ENCODE peak calls at places on chromosomes 5 and 9, in seven cellular contexts. T, Q, W, L, P, V and U are unnamed samples.

GRCh38 chr9:109012009-109012875 is 1.1 kb downstream of the CTNNAL1 start:
- DNase-seq in T (peak), Q (no peak), W (peak), L (peak), P (peak), V (peak), U (peak)

GRCh38 chr5:58462623-58463230 is 2.8 kb upstream of the PLK2 start:
- DNase-seq in T (peak), Q (no peak), W (peak), L (peak), P (no peak), V (no peak), U (peak)

GRCh38 chr5:11214851-11215250 is 453.8 kb upstream of the DAP start:
- DNase-seq in T (no peak), Q (no peak), W (no peak), L (no peak), P (no peak), V (no peak), U (no peak)

GRCh38 chr5:128077526-128077925 is 6.0 kb upstream of the SLC12A2 start:
- DNase-seq in T (no peak), Q (no peak), W (no peak), L (no peak), P (no peak), V (no peak), U (no peak)

GRCh38 chr5:15321771-15322170 is 178.2 kb upstream of the FBXL7 start:
- DNase-seq in T (no peak), Q (no peak), W (no peak), L (no peak), P (no peak), V (no peak), U (no peak)

GRCh38 chr9:93301291-93301811 is 117.4 kb downstream of the WNK2 start:
- DNase-seq in T (no peak), Q (no peak), W (no peak), L (no peak), P (no peak), V (peak), U (no peak)

GRCh38 chr5:169116961-169117461 is 183.9 kb downstream of the SLIT3 start:
- DNase-seq in T (no peak), Q (no peak), W (peak), L (no peak), P (no peak), V (no peak), U (no peak)

GRCh38 chr9:129289131-129289731 is 111.2 kb upstream of the IER5L start:
- DNase-seq in T (no peak), Q (no peak), W (no peak), L (no peak), P (no peak), V (peak), U (no peak)

GRCh38 chr5:116313366-116313765 is 228.5 kb downstream of the COMMD10 start:
- DNase-seq in T (no peak), Q (no peak), W (peak), L (no peak), P (no peak), V (no peak), U (no peak)
- H3K4me3 ChIP-seq in T (no peak), Q (no peak), W (no peak), L (no peak), P (no peak), V (no peak), U (no peak)

DNA sequence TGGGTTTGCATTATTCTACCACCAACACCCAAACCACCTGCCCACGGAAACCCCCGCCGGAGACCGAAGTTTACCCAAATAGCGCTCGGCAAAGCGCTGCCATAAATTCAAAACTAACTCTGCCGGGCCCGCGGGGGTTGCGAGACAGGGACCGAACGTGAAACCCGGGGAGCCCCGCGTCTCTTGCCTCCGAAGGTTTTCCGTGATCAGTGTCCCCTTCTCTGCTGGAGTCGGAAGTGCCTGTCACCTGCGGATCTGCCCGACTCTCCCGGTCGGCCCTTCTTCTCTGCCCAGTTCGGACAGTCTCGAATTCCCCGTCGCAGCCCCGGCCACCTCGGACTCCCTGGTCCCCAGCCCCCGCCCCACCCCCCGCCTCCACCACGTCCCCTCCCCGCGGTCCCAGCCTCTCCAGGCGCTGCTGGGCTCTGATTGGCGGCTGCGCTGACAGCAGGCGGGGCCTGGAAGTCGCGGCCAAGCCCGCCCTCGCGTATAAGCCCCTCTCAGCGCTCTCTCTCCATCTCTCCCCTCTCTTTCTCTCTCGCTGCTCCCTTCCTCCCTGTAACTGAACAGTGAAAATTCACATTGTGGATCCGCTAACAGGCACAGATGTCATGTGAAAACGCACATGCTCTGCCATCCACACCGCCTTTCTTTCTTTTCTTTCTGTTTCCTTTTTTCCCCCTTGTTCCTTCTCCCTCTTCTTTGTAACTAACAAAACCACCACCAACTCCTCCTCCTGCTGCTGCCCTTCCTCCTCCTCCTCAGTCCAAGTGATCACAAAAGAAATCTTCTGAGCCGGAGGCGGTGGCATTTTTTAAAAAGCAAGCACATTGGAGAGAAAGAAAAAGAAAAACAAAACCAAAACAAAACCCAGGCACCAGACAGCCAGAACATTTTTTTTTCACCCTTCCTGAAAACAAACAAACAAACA is at the start of gene RORB:
- DNase-seq in T (peak), Q (no peak), W (peak), L (no peak), P (no peak), V (peak), U (no peak)
- TF ChIP-seq POLR2AphosphoS5 in T (peak), Q (no peak), W (no peak), L (no peak), P (peak), V (peak), U (no peak)

GRCh38 chr5:73445708-73446630 is 2.6 kb downstream of the FOXD1 start:
- DNase-seq in T (no peak), Q (no peak), W (no peak), L (no peak), P (no peak), V (no peak), U (no peak)
- H3K4me3 ChIP-seq in T (no peak), Q (no peak), W (no peak), L (peak), P (no peak), V (no peak), U (peak)

DNA sequence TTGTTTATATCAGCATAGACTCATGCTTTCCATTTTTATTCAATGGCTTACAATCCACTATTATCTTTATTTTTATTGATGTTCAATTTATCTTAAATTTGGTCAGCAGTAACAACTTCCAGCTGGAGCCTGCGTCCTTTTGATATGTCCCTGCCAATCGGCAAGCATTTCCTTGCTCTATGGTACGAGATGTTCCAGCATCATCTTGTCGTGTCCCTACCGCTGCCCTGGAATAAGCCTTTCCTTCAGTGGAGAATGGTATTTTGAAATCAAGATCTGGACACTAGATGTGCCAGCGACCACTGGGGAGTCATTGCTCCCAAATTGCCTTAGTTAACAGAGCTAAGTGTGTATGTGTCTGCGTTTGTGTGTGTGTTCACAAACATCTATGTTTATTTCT is 151.6 kb upstream of the RGMB start:
- DNase-seq in T (no peak), Q (no peak), W (no peak), L (no peak), P (no peak), V (no peak), U (no peak)
- TF ChIP-seq POLR2AphosphoS5 in T (no peak), Q (no peak), W (no peak), L (no peak), P (no peak), V (no peak), U (no peak)

GRCh38 chr5:163460562-163461176 is at the start of gene HMMR:
- DNase-seq in T (peak), Q (no peak), W (no peak), L (no peak), P (no peak), V (no peak), U (no peak)
- H3K4me3 ChIP-seq in T (peak), Q (peak), W (peak), L (peak), P (peak), V (peak), U (peak)

GRCh38 chr5:37858250-37858649 is 18.4 kb upstream of the GDNF start:
- DNase-seq in T (no peak), Q (no peak), W (no peak), L (no peak), P (no peak), V (no peak), U (no peak)
- TF ChIP-seq POLR2AphosphoS5 in T (no peak), Q (no peak), W (no peak), L (no peak), P (no peak), V (no peak), U (no peak)

GRCh38 chr9:12813533-12813932 is 38.7 kb downstream of the LURAP1L start:
- DNase-seq in T (no peak), Q (no peak), W (no peak), L (no peak), P (no peak), V (no peak), U (no peak)
- H3K4me3 ChIP-seq in T (no peak), Q (no peak), W (no peak), L (peak), P (no peak), V (no peak), U (no peak)